ENCODE peak calls at places on chromosome 10, in seven cellular contexts. A is CD8-positive, alpha-beta T cell; Y is BE2C; H is prostate gland; M is lower lobe of right lung; F is tibial artery; C is CD4-positive, CD25-positive, alpha-beta regulatory T cell. W is an unnamed sample. For H3K4me1, the result is how much of the 10 kb centered on the place peaks cover.

GRCh38 chr10:52446391-52446790 is 132.3 kb downstream of the DKK1 start:
- DNase-seq in A (no peak), Y (no peak), H (no peak), M (no peak), F (no peak), C (no peak), W (no peak)

GRCh38 chr10:16901102-16901501 is 83.9 kb upstream of the RSU1 start:
- DNase-seq in A (no peak), Y (no peak), H (no peak), M (no peak), F (no peak), C (no peak), W (no peak)

GRCh38 chr10:48478980-48479811 is 125.7 kb downstream of the ARHGAP22 start:
- DNase-seq in A (peak), Y (no peak), H (no peak), M (no peak), F (no peak), C (no peak), W (peak)

GRCh38 chr10:108358912-108359311 is 1194.4 kb upstream of the SORCS1 start:
- DNase-seq in A (no peak), Y (peak), H (no peak), M (no peak), F (no peak), C (no peak), W (no peak)

GRCh38 chr10:61153766-61154165 is 209.8 kb upstream of the RHOBTB1 start:
- DNase-seq in A (no peak), Y (no peak), H (peak), M (no peak), F (no peak), C (no peak), W (no peak)

GRCh38 chr10:57952741-57953140 is 315.0 kb downstream of the IPMK start:
- DNase-seq in A (no peak), Y (no peak), H (no peak), M (no peak), F (no peak), C (no peak), W (peak)

GRCh38 chr10:4501306-4501705 is 324.7 kb upstream of the AKR1E2 start:
- DNase-seq in A (no peak), Y (no peak), H (no peak), M (no peak), F (no peak), C (no peak), W (no peak)

GRCh38 chr10:8095962-8096361 is 41.5 kb downstream of the GATA3 start:
- DNase-seq in A (no peak), Y (peak), H (no peak), M (no peak), F (no peak), C (no peak), W (no peak)

GRCh38 chr10:49347342-49347741 is 48.4 kb downstream of the C10orf71 start:
- DNase-seq in A (peak), Y (no peak), H (no peak), M (no peak), F (no peak), C (no peak), W (no peak)

GRCh38 chr10:61869772-61870520 is 31.6 kb upstream of the ARID5B start:
- DNase-seq in A (no peak), Y (no peak), H (no peak), M (no peak), F (no peak), C (no peak), W (no peak)

GRCh38 chr10:71575934-71576801 is 143.4 kb downstream of the C10orf105 start:
- DNase-seq in A (no peak), Y (peak), H (no peak), M (no peak), F (no peak), C (no peak), W (no peak)

GRCh38 chr10:90787376-90787775 is 70.5 kb downstream of the HTR7 start:
- DNase-seq in A (no peak), Y (no peak), H (no peak), M (no peak), F (no peak), C (no peak), W (no peak)

GRCh38 chr10:60175418-60175817 is 214.3 kb downstream of the ANK3 start:
- DNase-seq in A (no peak), Y (no peak), H (no peak), M (no peak), F (no peak), C (no peak), W (no peak)

GRCh38 chr10:111208951-111209350 is 132.1 kb downstream of the ADRA2A start:
- DNase-seq in A (no peak), Y (no peak), H (no peak), M (no peak), F (no peak), C (no peak), W (no peak)

GRCh38 chr10:127977368-127978009 is 70.6 kb downstream of the PTPRE start:
- DNase-seq in A (peak), Y (no peak), H (no peak), M (peak), F (peak), C (no peak), W (peak)

GRCh38 chr10:27192284-27192683 is 37.1 kb downstream of the MASTL start:
- DNase-seq in A (no peak), Y (no peak), H (no peak), M (no peak), F (peak), C (no peak), W (peak)

GRCh38 chr10:23818484-23818883 is 379.6 kb downstream of the OTUD1 start:
- DNase-seq in A (no peak), Y (no peak), H (no peak), M (no peak), F (no peak), C (no peak), W (no peak)

GRCh38 chr10:132918617-132919373 is 23.6 kb downstream of the CFAP46 start:
- DNase-seq in A (no peak), Y (no peak), H (no peak), M (peak), F (peak), C (no peak), W (no peak)

GRCh38 chr10:42982886-42983594 is 93.8 kb upstream of the RET start:
- DNase-seq in A (no peak), Y (no peak), H (no peak), M (peak), F (no peak), C (no peak), W (no peak)

GRCh38 chr10:124524991-124525653 is 63.5 kb downstream of the LHPP start:
- DNase-seq in A (no peak), Y (peak), H (no peak), M (peak), F (no peak), C (no peak), W (peak)

GRCh38 chr10:74593470-74593869 is 232.9 kb upstream of the KAT6B start:
- DNase-seq in A (no peak), Y (no peak), H (peak), M (no peak), F (no peak), C (no peak), W (no peak)

GRCh38 chr10:16950686-16951681 is 133.8 kb upstream of the RSU1 start:
- DNase-seq in A (no peak), Y (peak), H (no peak), M (no peak), F (no peak), C (no peak), W (no peak)

GRCh38 chr10:74194545-74194944 is 43.5 kb downstream of the ADK start:
- DNase-seq in A (no peak), Y (no peak), H (no peak), M (no peak), F (no peak), C (no peak), W (no peak)

GRCh38 chr10:62545667-62546066 is 171.5 kb downstream of the ZNF365 start:
- DNase-seq in A (no peak), Y (no peak), H (no peak), M (no peak), F (peak), C (no peak), W (no peak)

GRCh38 chr10:69389827-69390490 is 26.8 kb downstream of the TACR2 start:
- DNase-seq in A (no peak), Y (no peak), H (peak), M (no peak), F (no peak), C (peak), W (no peak)

GRCh38 chr10:19592276-19592675 is 224.0 kb upstream of the PLXDC2 start:
- DNase-seq in A (no peak), Y (no peak), H (no peak), M (no peak), F (no peak), C (no peak), W (peak)

GRCh38 chr10:112775892-112776679 is 174.0 kb upstream of the TCF7L2 start:
- DNase-seq in A (no peak), Y (peak), H (no peak), M (no peak), F (no peak), C (no peak), W (no peak)

GRCh38 chr10:90313548-90314325 is 544.1 kb downstream of the HTR7 start:
- DNase-seq in A (no peak), Y (no peak), H (no peak), M (no peak), F (no peak), C (no peak), W (no peak)

GRCh38 chr10:114026189-114027040 is 17.3 kb upstream of the ADRB1 start:
- DNase-seq in A (no peak), Y (no peak), H (no peak), M (peak), F (no peak), C (no peak), W (no peak)

GRCh38 chr10:30701471-30702173 is 72.1 kb upstream of the LYZL2 start:
- DNase-seq in A (peak), Y (peak), H (no peak), M (no peak), F (no peak), C (peak), W (no peak)

DNA sequence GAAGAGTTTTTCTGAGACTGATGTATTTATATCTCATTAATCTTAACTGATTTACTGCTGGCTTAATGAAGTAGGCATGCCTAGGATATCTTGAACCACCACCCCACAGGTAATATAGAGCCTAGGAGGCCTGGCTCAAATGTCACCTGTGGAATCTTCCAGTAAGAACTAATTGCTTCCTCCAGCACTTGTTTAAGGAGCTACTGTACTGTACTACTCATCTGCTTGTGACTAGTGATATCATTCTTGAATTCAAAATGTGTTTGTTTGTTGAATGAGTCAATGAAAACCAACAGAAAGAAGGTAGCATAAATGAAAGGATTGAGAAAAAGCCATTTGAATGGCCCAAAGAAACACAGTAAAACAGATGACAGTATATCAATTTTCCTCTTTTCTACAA is 43.6 kb upstream of the SLIT1 start:
- DNase-seq in A (no peak), Y (no peak), H (no peak), M (no peak), F (no peak), C (no peak), W (no peak)
- H3K4me1 ChIP-seq in A (under half), Y (under half), H (under half), M (under half), F (under half), C (under half), W (under half)

DNA sequence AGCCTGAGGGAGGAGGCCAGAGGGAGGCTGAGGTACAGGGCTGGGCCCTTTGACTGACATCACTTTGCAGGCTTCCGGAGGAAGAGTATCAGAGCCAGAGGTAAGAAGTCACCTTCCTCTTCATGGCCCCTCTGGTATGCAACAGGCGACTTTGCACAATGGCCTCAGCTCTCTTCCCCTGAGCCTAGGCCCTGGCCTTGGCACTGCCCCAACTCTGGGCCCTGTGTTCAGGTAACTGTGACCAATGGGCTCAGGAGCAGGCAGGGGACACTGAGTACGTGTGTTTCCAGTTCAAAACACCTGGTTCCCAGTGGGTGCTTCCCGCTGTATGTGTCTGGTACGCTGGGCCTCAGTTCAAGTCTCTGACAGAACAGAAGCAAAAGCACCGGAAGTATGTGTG is 12.1 kb upstream of the PAX2 start:
- DNase-seq in A (no peak), Y (no peak), H (no peak), M (no peak), F (no peak), C (no peak), W (no peak)
- H3K4me1 ChIP-seq in A (under half), Y (under half), H (under half), M (under half), F (under half), C (under half), W (under half)

GRCh38 chr10:46284286-46285229 is 2.2 kb upstream of the ANTXRL start:
- DNase-seq in A (peak), Y (peak), H (peak), M (peak), F (peak), C (peak), W (peak)

GRCh38 chr10:46283945-46284285 is 2.9 kb upstream of the ANTXRL start:
- DNase-seq in A (peak), Y (no peak), H (no peak), M (no peak), F (no peak), C (peak), W (no peak)

GRCh38 chr10:46285966-46286620 is 704 bp upstream of the ANTXRL start:
- DNase-seq in A (peak), Y (no peak), H (no peak), M (no peak), F (no peak), C (no peak), W (no peak)

GRCh38 chr10:46286991-46287693 is at the start of gene ANTXRL:
- DNase-seq in A (no peak), Y (no peak), H (no peak), M (no peak), F (peak), C (no peak), W (no peak)

GRCh38 chr10:46285300-46285699 is 1.5 kb upstream of the ANTXRL start:
- DNase-seq in A (no peak), Y (no peak), H (no peak), M (no peak), F (no peak), C (no peak), W (no peak)
- H3K4me1 ChIP-seq in A (under half), Y (under half), H (under half), M (under half), F (under half), C (under half), W (under half)

GRCh38 chr10:67782556-67782955 is 55.4 kb downstream of the DNAJC12 start:
- DNase-seq in A (no peak), Y (no peak), H (no peak), M (no peak), F (no peak), C (no peak), W (no peak)
- H3K4me1 ChIP-seq in A (under half), Y (under half), H (under half), M (under half), F (under half), C (under half), W (under half)

GRCh38 chr10:92591550-92592140 is 1.3 kb upstream of the KIF11 start:
- DNase-seq in A (peak), Y (no peak), H (peak), M (peak), F (peak), C (peak), W (peak)

GRCh38 chr10:92595505-92595904 is 2.6 kb downstream of the KIF11 start:
- DNase-seq in A (no peak), Y (no peak), H (no peak), M (no peak), F (no peak), C (no peak), W (no peak)

GRCh38 chr10:92592761-92593552 is at the start of gene KIF11:
- DNase-seq in A (peak), Y (peak), H (peak), M (peak), F (peak), C (peak), W (peak)

GRCh38 chr10:92594194-92594593 is 1.3 kb downstream of the KIF11 start:
- DNase-seq in A (no peak), Y (no peak), H (no peak), M (no peak), F (no peak), C (peak), W (no peak)

GRCh38 chr10:92593553-92594046 is 670 bp downstream of the KIF11 start:
- DNase-seq in A (no peak), Y (no peak), H (no peak), M (no peak), F (no peak), C (no peak), W (no peak)
- H3K4me1 ChIP-seq in A (under half), Y (under half), H (under half), M (under half), F (under half), C (half or more), W (under half)

GRCh38 chr10:119313024-119313423 is 105.7 kb downstream of the GRK5 start:
- DNase-seq in A (no peak), Y (no peak), H (no peak), M (no peak), F (no peak), C (no peak), W (no peak)
- H3K4me1 ChIP-seq in A (under half), Y (under half), H (under half), M (half or more), F (under half), C (under half), W (under half)

GRCh38 chr10:77498829-77499228 is 138.8 kb downstream of the KCNMA1 start:
- DNase-seq in A (no peak), Y (no peak), H (no peak), M (no peak), F (no peak), C (no peak), W (no peak)

GRCh38 chr10:77500754-77501151 is 136.9 kb downstream of the KCNMA1 start:
- DNase-seq in A (no peak), Y (no peak), H (no peak), M (no peak), F (no peak), C (no peak), W (no peak)

GRCh38 chr10:77496941-77497420 is 140.6 kb downstream of the KCNMA1 start:
- DNase-seq in A (no peak), Y (no peak), H (no peak), M (no peak), F (no peak), C (no peak), W (no peak)

GRCh38 chr10:77497748-77498147 is 139.9 kb downstream of the KCNMA1 start:
- DNase-seq in A (no peak), Y (no peak), H (no peak), M (no peak), F (no peak), C (no peak), W (no peak)

DNA sequence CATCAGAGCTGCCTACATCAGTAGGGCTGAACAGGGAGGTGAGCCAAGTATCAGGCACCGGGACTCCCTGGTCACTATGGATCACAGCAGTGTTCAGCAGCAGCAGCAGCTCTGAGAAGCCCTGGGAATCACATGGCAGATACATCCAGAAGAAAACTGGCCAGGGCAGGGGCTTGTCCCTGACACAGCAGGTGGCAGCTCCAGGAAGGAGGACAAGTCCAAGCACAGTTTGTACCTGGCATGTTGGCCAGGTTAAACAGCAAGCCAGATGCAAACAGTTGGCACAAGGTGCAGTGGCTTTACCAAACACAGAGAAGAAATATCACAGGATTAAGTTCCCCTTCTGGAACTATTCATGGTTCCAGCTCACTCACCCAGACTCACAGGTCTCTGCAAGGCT is 139.4 kb downstream of the KCNMA1 start:
- DNase-seq in A (no peak), Y (no peak), H (peak), M (no peak), F (no peak), C (no peak), W (no peak)
- H3K4me1 ChIP-seq in A (under half), Y (under half), H (under half), M (under half), F (under half), C (under half), W (under half)

GRCh38 chr10:79096514-79096913 is 27.7 kb downstream of the ZMIZ1 start:
- DNase-seq in A (no peak), Y (no peak), H (no peak), M (no peak), F (no peak), C (no peak), W (no peak)
- H3K4me1 ChIP-seq in A (under half), Y (under half), H (under half), M (half or more), F (under half), C (under half), W (half or more)

DNA sequence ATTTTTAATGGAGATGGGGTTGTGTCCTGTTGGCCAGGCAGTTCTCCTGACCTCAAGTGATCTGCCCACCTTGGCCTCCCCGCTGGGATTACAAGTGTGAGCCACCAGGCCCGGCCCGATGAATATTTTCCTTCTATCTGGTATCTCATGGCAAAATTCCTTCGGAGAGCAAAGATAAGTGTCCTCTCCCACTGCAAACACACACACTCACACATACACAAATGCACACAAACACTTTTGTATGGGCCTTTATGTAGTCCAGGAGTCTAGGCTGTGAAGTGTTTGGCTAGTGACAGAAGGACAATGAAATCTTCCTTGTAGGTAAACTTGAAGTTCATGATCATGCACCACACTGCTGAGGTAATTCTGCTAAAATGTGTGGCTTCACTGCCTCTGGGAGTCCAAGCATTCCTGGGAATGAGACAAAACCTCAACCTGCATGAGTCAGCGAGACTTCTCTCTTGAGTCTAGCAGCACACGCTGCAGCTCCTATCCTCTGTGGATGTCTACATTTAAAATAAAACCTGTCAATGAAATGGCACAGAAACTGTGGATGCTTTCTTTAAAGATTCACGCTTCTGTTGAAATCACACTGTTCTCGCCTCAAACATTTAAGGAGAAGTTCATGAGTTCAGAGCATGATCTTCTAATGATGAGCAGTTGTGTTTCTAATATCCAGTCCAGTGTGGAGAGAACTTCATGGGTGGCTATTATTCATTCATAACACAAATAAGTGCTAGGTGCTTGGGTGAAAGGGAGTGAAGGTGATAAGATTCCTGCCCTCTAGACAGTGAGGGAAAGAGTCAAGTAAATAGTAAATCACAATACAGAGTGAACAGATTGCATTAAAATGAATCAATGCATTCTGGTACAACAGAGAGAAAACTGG is 96.5 kb downstream of the NRP1 start:
- DNase-seq in A (no peak), Y (no peak), H (no peak), M (no peak), F (no peak), C (no peak), W (no peak)
- H3K4me1 ChIP-seq in A (under half), Y (under half), H (under half), M (under half), F (under half), C (under half), W (under half)

GRCh38 chr10:87873656-87874055 is 10.2 kb downstream of the PTEN start:
- DNase-seq in A (no peak), Y (no peak), H (no peak), M (no peak), F (no peak), C (no peak), W (no peak)
- H3K4me1 ChIP-seq in A (under half), Y (under half), H (under half), M (half or more), F (under half), C (half or more), W (half or more)